ENCODE peak calls at places on chromosomes 5 and 9, in four cellular contexts. J is AG04450, Q is NAMALWA, T is putamen. Z is an unnamed sample.

GRCh38 chr9:80320916-80321315 is 749.2 kb downstream of the TLE4 start:
- DNase-seq in T (no peak), J (no peak), Q (no peak), Z (no peak)

GRCh38 chr5:168413062-168413461 is 73.2 kb upstream of the RARS1 start:
- DNase-seq in J (no peak), T (no peak), Q (no peak), Z (no peak)

GRCh38 chr5:173882632-173883031 is 5.5 kb upstream of the CPEB4 start:
- DNase-seq in Q (no peak), T (no peak), J (no peak), Z (no peak)

GRCh38 chr9:123710299-123710698 is 219.6 kb downstream of the DENND1A start:
- DNase-seq in J (peak; percentile 55), T (no peak), Q (no peak), Z (no peak)

GRCh38 chr5:57298985-57299491 is 125.2 kb downstream of the GPBP1 start:
- DNase-seq in J (peak; percentile 76), Q (peak; percentile 66), T (peak; percentile 74), Z (peak; percentile 35)

GRCh38 chr9:87250205-87250604 is 247.5 kb upstream of the DAPK1 start:
- DNase-seq in T (no peak), J (no peak), Q (no peak), Z (no peak)

GRCh38 chr5:142825378-142826089 is 55.4 kb downstream of the ARHGAP26 start:
- DNase-seq in J (no peak), T (no peak), Q (no peak), Z (no peak)

GRCh38 chr5:52685621-52686370 is 101.9 kb upstream of the ITGA1 start:
- DNase-seq in Q (no peak), J (no peak), T (no peak), Z (no peak)

GRCh38 chr5:143245929-143246561 is 157.4 kb downstream of the NR3C1 start:
- DNase-seq in Q (no peak), T (no peak), J (no peak), Z (no peak)

Z was measured in Ammon's horn.